ENCODE peak calls at places on chromosomes 4 and X, in ten cellular contexts. One of them, this sample, is unnamed.

GRCh38 chr4:33685939-33686338 is 2558.4 kb downstream of the ARAP2 start:
- DNase-seq in HTR-8/SVneo: no peak
- DNase-seq in GM13977: no peak
- DNase-seq in activated T-cell treated with anti-CD3 and anti-CD28 coated beads, Interleukin-2, amount 50 U/mL, for 1 hour: no peak
- DNase-seq in stimulated activated effector memory CD8-positive, alpha-beta T cell treated with anti-CD3 and anti-CD28 coated beads, Interleukin-12 subunit alpha, Interleukin-12 subunit beta, amount 100 ng/mL, for 72 hours: no peak
- DNase-seq in SK-N-MC: no peak
- DNase-seq in NCI-H460: no peak
- DNase-seq in GM10248: no peak
- DNase-seq in upper lobe of right lung: no peak
- DNase-seq in astrocyte of the spinal cord: no peak
- DNase-seq in this sample: no peak

GRCh38 chr4:67035501-67035900 is 509.8 kb downstream of the CENPC start:
- DNase-seq in NCI-H460: peak
- DNase-seq in stimulated activated effector memory CD8-positive, alpha-beta T cell treated with anti-CD3 and anti-CD28 coated beads, Interleukin-12 subunit alpha, Interleukin-12 subunit beta, amount 100 ng/mL, for 72 hours: no peak
- DNase-seq in SK-N-MC: no peak
- DNase-seq in HTR-8/SVneo: peak
- DNase-seq in GM10248: no peak
- DNase-seq in GM13977: no peak
- DNase-seq in astrocyte of the spinal cord: peak
- DNase-seq in activated T-cell treated with anti-CD3 and anti-CD28 coated beads, Interleukin-2, amount 50 U/mL, for 1 hour: no peak
- DNase-seq in upper lobe of right lung: no peak
- DNase-seq in this sample: peak

GRCh38 chrX:69102805-69103204 is 62.4 kb downstream of the PJA1 start:
- DNase-seq in GM10248: no peak
- DNase-seq in SK-N-MC: no peak
- DNase-seq in activated T-cell treated with anti-CD3 and anti-CD28 coated beads, Interleukin-2, amount 50 U/mL, for 1 hour: no peak
- DNase-seq in upper lobe of right lung: no peak
- DNase-seq in astrocyte of the spinal cord: no peak
- DNase-seq in GM13977: no peak
- DNase-seq in stimulated activated effector memory CD8-positive, alpha-beta T cell treated with anti-CD3 and anti-CD28 coated beads, Interleukin-12 subunit alpha, Interleukin-12 subunit beta, amount 100 ng/mL, for 72 hours: no peak
- DNase-seq in HTR-8/SVneo: no peak
- DNase-seq in NCI-H460: no peak
- DNase-seq in this sample: no peak

GRCh38 chr4:147596377-147596776 is 20.8 kb upstream of the TMEM184C start:
- DNase-seq in SK-N-MC: no peak
- DNase-seq in GM10248: peak
- DNase-seq in NCI-H460: no peak
- DNase-seq in upper lobe of right lung: no peak
- DNase-seq in astrocyte of the spinal cord: peak
- DNase-seq in GM13977: peak
- DNase-seq in HTR-8/SVneo: no peak
- DNase-seq in stimulated activated effector memory CD8-positive, alpha-beta T cell treated with anti-CD3 and anti-CD28 coated beads, Interleukin-12 subunit alpha, Interleukin-12 subunit beta, amount 100 ng/mL, for 72 hours: no peak
- DNase-seq in activated T-cell treated with anti-CD3 and anti-CD28 coated beads, Interleukin-2, amount 50 U/mL, for 1 hour: no peak
- DNase-seq in this sample: no peak

GRCh38 chrX:141879616-141880015 is 24.1 kb upstream of the MAGEC1 start:
- DNase-seq in GM10248: no peak
- DNase-seq in stimulated activated effector memory CD8-positive, alpha-beta T cell treated with anti-CD3 and anti-CD28 coated beads, Interleukin-12 subunit alpha, Interleukin-12 subunit beta, amount 100 ng/mL, for 72 hours: no peak
- DNase-seq in astrocyte of the spinal cord: no peak
- DNase-seq in HTR-8/SVneo: no peak
- DNase-seq in activated T-cell treated with anti-CD3 and anti-CD28 coated beads, Interleukin-2, amount 50 U/mL, for 1 hour: no peak
- DNase-seq in GM13977: no peak
- DNase-seq in NCI-H460: no peak
- DNase-seq in SK-N-MC: no peak
- DNase-seq in upper lobe of right lung: no peak
- DNase-seq in this sample: no peak

GRCh38 chr4:94453534-94453963 is 1.8 kb downstream of the PDLIM5 start:
- DNase-seq in GM13977: no peak
- DNase-seq in NCI-H460: no peak
- DNase-seq in astrocyte of the spinal cord: no peak
- DNase-seq in HTR-8/SVneo: no peak
- DNase-seq in stimulated activated effector memory CD8-positive, alpha-beta T cell treated with anti-CD3 and anti-CD28 coated beads, Interleukin-12 subunit alpha, Interleukin-12 subunit beta, amount 100 ng/mL, for 72 hours: no peak
- DNase-seq in SK-N-MC: no peak
- DNase-seq in upper lobe of right lung: no peak
- DNase-seq in GM10248: no peak
- DNase-seq in activated T-cell treated with anti-CD3 and anti-CD28 coated beads, Interleukin-2, amount 50 U/mL, for 1 hour: no peak
- DNase-seq in this sample: peak

GRCh38 chr4:52646096-52646495 is 13.0 kb downstream of the USP46 start:
- DNase-seq in astrocyte of the spinal cord: no peak
- DNase-seq in HTR-8/SVneo: no peak
- DNase-seq in GM13977: no peak
- DNase-seq in GM10248: no peak
- DNase-seq in SK-N-MC: no peak
- DNase-seq in NCI-H460: no peak
- DNase-seq in stimulated activated effector memory CD8-positive, alpha-beta T cell treated with anti-CD3 and anti-CD28 coated beads, Interleukin-12 subunit alpha, Interleukin-12 subunit beta, amount 100 ng/mL, for 72 hours: no peak
- DNase-seq in activated T-cell treated with anti-CD3 and anti-CD28 coated beads, Interleukin-2, amount 50 U/mL, for 1 hour: no peak
- DNase-seq in upper lobe of right lung: no peak
- DNase-seq in this sample: no peak

GRCh38 chrX:123236868-123237267 is 52.8 kb downstream of the GRIA3 start:
- DNase-seq in GM10248: no peak
- DNase-seq in upper lobe of right lung: no peak
- DNase-seq in astrocyte of the spinal cord: no peak
- DNase-seq in GM13977: no peak
- DNase-seq in NCI-H460: no peak
- DNase-seq in SK-N-MC: no peak
- DNase-seq in activated T-cell treated with anti-CD3 and anti-CD28 coated beads, Interleukin-2, amount 50 U/mL, for 1 hour: no peak
- DNase-seq in HTR-8/SVneo: no peak
- DNase-seq in stimulated activated effector memory CD8-positive, alpha-beta T cell treated with anti-CD3 and anti-CD28 coated beads, Interleukin-12 subunit alpha, Interleukin-12 subunit beta, amount 100 ng/mL, for 72 hours: no peak
- DNase-seq in this sample: no peak

GRCh38 chrX:38805294-38806053 is 4.2 kb downstream of the MID1IP1 start:
- DNase-seq in HTR-8/SVneo: peak
- DNase-seq in activated T-cell treated with anti-CD3 and anti-CD28 coated beads, Interleukin-2, amount 50 U/mL, for 1 hour: peak
- DNase-seq in stimulated activated effector memory CD8-positive, alpha-beta T cell treated with anti-CD3 and anti-CD28 coated beads, Interleukin-12 subunit alpha, Interleukin-12 subunit beta, amount 100 ng/mL, for 72 hours: peak
- DNase-seq in SK-N-MC: no peak
- DNase-seq in NCI-H460: peak
- DNase-seq in astrocyte of the spinal cord: peak
- DNase-seq in GM13977: peak
- DNase-seq in GM10248: peak
- DNase-seq in upper lobe of right lung: peak
- DNase-seq in this sample: peak

GRCh38 chrX:37454537-37455285 is 105.5 kb downstream of the PRRG1 start:
- DNase-seq in GM13977: no peak
- DNase-seq in GM10248: no peak
- DNase-seq in SK-N-MC: no peak
- DNase-seq in NCI-H460: no peak
- DNase-seq in stimulated activated effector memory CD8-positive, alpha-beta T cell treated with anti-CD3 and anti-CD28 coated beads, Interleukin-12 subunit alpha, Interleukin-12 subunit beta, amount 100 ng/mL, for 72 hours: no peak
- DNase-seq in HTR-8/SVneo: peak
- DNase-seq in astrocyte of the spinal cord: peak
- DNase-seq in activated T-cell treated with anti-CD3 and anti-CD28 coated beads, Interleukin-2, amount 50 U/mL, for 1 hour: no peak
- DNase-seq in upper lobe of right lung: no peak
- DNase-seq in this sample: peak

This sample was measured in LoVo.